ENCODE peak calls at places on chromosomes 6 and 20, in seven cellular contexts. One of them, this sample, is unnamed.

GRCh38 chr6:37288247-37288646 is 30.3 kb upstream of the TMEM217 start:
- DNase-seq in GM12878: no peak
- DNase-seq in H1: no peak
- DNase-seq in stomach: no peak
- DNase-seq in esophagus muscularis mucosa: no peak
- DNase-seq in K562: no peak
- DNase-seq in transverse colon: no peak
- DNase-seq in this sample: no peak

GRCh38 chr6:140380371-140381218 is 1006.1 kb upstream of the CITED2 start:
- DNase-seq in GM12878: no peak
- DNase-seq in H1: no peak
- DNase-seq in stomach: no peak
- DNase-seq in esophagus muscularis mucosa: no peak
- DNase-seq in K562: no peak
- DNase-seq in transverse colon: no peak
- DNase-seq in this sample: no peak

GRCh38 chr6:84762941-84763396 is 1.4 kb downstream of the TBX18 start:
- DNase-seq in GM12878: no peak
- DNase-seq in H1: no peak
- DNase-seq in stomach: no peak
- DNase-seq in esophagus muscularis mucosa: no peak
- DNase-seq in K562: peak
- DNase-seq in transverse colon: no peak
- DNase-seq in this sample: no peak

GRCh38 chr6:132818404-132819359 is 4.3 kb downstream of the RPS12 start:
- DNase-seq in GM12878: no peak
- DNase-seq in H1: no peak
- DNase-seq in stomach: no peak
- DNase-seq in esophagus muscularis mucosa: no peak
- DNase-seq in K562: no peak
- DNase-seq in transverse colon: no peak
- DNase-seq in this sample: no peak

GRCh38 chr20:38863024-38863851 is 57.7 kb downstream of the PPP1R16B start:
- DNase-seq in GM12878: peak
- DNase-seq in H1: no peak
- DNase-seq in stomach: no peak
- DNase-seq in esophagus muscularis mucosa: no peak
- DNase-seq in K562: peak
- DNase-seq in transverse colon: peak
- DNase-seq in this sample: no peak

GRCh38 chr6:30843611-30843998 is 40.7 kb upstream of the DDR1 start:
- DNase-seq in GM12878: no peak
- DNase-seq in H1: no peak
- DNase-seq in stomach: no peak
- DNase-seq in esophagus muscularis mucosa: no peak
- DNase-seq in K562: no peak
- DNase-seq in transverse colon: no peak
- DNase-seq in this sample: no peak

GRCh38 chr6:1094306-1094705 is 217.6 kb upstream of the FOXQ1 start:
- DNase-seq in GM12878: no peak
- DNase-seq in H1: no peak
- DNase-seq in stomach: no peak
- DNase-seq in esophagus muscularis mucosa: no peak
- DNase-seq in K562: no peak
- DNase-seq in transverse colon: no peak
- DNase-seq in this sample: no peak

GRCh38 chr6:105431226-105431625 is 28.3 kb upstream of the PREP start:
- DNase-seq in GM12878: no peak
- DNase-seq in H1: no peak
- DNase-seq in stomach: no peak
- DNase-seq in esophagus muscularis mucosa: no peak
- DNase-seq in K562: peak
- DNase-seq in transverse colon: no peak
- DNase-seq in this sample: no peak

GRCh38 chr6:67666177-67666964 is 968.7 kb upstream of the ADGRB3 start:
- DNase-seq in GM12878: no peak
- DNase-seq in H1: no peak
- DNase-seq in stomach: no peak
- DNase-seq in esophagus muscularis mucosa: no peak
- DNase-seq in K562: no peak
- DNase-seq in transverse colon: no peak
- DNase-seq in this sample: no peak

GRCh38 chr20:59664389-59665055 is 60.2 kb downstream of the PHACTR3 start:
- DNase-seq in GM12878: no peak
- DNase-seq in H1: no peak
- DNase-seq in stomach: no peak
- DNase-seq in esophagus muscularis mucosa: peak
- DNase-seq in K562: no peak
- DNase-seq in transverse colon: no peak
- DNase-seq in this sample: no peak

GRCh38 chr6:169906741-169907418 is 155.5 kb downstream of the ERMARD start:
- DNase-seq in GM12878: no peak
- DNase-seq in H1: no peak
- DNase-seq in stomach: no peak
- DNase-seq in esophagus muscularis mucosa: no peak
- DNase-seq in K562: no peak
- DNase-seq in transverse colon: no peak
- DNase-seq in this sample: peak

GRCh38 chr6:159716247-159717086 is 10.8 kb upstream of the WTAP start:
- DNase-seq in GM12878: no peak
- DNase-seq in H1: no peak
- DNase-seq in stomach: no peak
- DNase-seq in esophagus muscularis mucosa: peak
- DNase-seq in K562: no peak
- DNase-seq in transverse colon: no peak
- DNase-seq in this sample: peak
- TF ChIP-seq EP300 in GM12878: no peak
- TF ChIP-seq EP300 in H1: no peak
- TF ChIP-seq EP300 in stomach: peak
- TF ChIP-seq EP300 in esophagus muscularis mucosa: peak
- TF ChIP-seq EP300 in K562: no peak
- TF ChIP-seq EP300 in transverse colon: peak
- TF ChIP-seq EP300 in this sample: peak

GRCh38 chr20:3922983-3923339 is 33.8 kb downstream of the PANK2 start:
- DNase-seq in GM12878: no peak
- DNase-seq in H1: no peak
- DNase-seq in stomach: no peak
- DNase-seq in esophagus muscularis mucosa: no peak
- DNase-seq in K562: no peak
- DNase-seq in transverse colon: no peak
- DNase-seq in this sample: no peak

GRCh38 chr20:3925113-3925695 is 36.0 kb downstream of the PANK2 start:
- DNase-seq in GM12878: no peak
- DNase-seq in H1: no peak
- DNase-seq in stomach: no peak
- DNase-seq in esophagus muscularis mucosa: no peak
- DNase-seq in K562: no peak
- DNase-seq in transverse colon: no peak
- DNase-seq in this sample: no peak

GRCh38 chr20:3923818-3924217 is 34.6 kb downstream of the PANK2 start:
- DNase-seq in GM12878: no peak
- DNase-seq in H1: no peak
- DNase-seq in stomach: no peak
- DNase-seq in esophagus muscularis mucosa: no peak
- DNase-seq in K562: no peak
- DNase-seq in transverse colon: no peak
- DNase-seq in this sample: no peak

GRCh38 chr20:3925899-3926638 is 36.9 kb downstream of the PANK2 start:
- DNase-seq in GM12878: no peak
- DNase-seq in H1: no peak
- DNase-seq in stomach: no peak
- DNase-seq in esophagus muscularis mucosa: no peak
- DNase-seq in K562: no peak
- DNase-seq in transverse colon: no peak
- DNase-seq in this sample: no peak

DNA sequence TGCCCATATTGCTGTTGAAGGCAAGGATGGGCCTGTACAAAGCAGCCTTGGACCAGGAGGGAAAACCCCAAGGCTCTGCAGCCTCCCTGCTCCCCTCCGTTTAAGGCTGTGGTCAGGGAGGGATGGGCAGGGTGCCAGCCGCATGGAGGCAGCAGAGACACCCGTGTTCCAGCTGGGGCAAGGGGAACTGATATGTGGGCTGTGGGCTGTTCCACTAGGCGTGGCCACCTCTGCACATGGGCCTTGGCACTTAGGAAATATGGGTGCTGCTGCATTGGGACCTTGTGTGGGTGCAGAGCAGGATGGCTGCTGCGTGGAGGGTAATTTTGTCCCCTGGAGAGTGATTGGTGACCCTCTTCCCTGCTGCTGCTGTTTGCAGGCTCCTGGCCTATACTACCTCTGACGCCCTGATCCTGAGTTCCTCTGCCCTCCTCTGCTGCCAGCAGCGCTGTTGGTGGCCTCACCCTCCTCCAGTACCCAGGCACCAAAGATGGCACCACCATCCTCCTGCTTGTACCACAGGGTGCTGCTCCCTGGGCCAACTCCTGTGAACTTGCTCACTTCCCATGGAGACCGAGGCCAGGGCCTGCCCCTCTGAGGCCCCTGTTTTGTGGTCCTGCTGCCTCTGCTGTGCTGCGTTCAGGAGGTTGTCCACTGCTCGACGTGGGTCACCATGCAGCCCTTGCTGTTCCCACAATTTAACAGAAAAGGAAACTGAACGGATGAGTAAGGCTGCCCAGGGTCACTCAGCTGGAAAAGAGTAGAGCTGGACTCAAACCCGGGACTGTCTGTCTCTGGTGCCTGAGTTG is 35.3 kb downstream of the PANK2 start:
- DNase-seq in GM12878: no peak
- DNase-seq in H1: no peak
- DNase-seq in stomach: peak
- DNase-seq in esophagus muscularis mucosa: no peak
- DNase-seq in K562: no peak
- DNase-seq in transverse colon: no peak
- DNase-seq in this sample: no peak
- TF ChIP-seq POLR2AphosphoS5 in GM12878: peak
- TF ChIP-seq POLR2AphosphoS5 in H1: peak
- TF ChIP-seq POLR2AphosphoS5 in stomach: no peak
- TF ChIP-seq POLR2AphosphoS5 in esophagus muscularis mucosa: no peak
- TF ChIP-seq POLR2AphosphoS5 in K562: peak
- TF ChIP-seq POLR2AphosphoS5 in transverse colon: no peak
- TF ChIP-seq POLR2AphosphoS5 in this sample: no peak

DNA sequence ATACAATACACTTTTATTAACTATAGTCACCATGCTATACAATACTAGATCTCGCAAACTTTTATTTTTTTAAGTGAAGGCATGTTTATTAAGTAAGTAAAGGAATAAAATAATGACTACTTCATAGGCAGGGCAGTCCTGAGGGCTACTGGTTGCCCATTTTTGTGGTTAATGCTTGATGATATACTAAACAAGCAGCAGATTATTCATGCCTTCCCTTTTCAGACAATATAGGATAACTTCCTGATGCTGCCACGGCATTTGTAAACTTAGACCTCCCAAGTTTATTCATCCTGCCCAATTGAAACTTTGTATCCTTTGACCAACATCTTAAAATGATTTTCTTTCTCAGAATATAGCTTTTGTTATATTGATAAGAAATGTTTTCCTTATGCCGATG is 24.7 kb upstream of the HIVEP1 start:
- DNase-seq in GM12878: no peak
- DNase-seq in H1: no peak
- DNase-seq in stomach: no peak
- DNase-seq in esophagus muscularis mucosa: no peak
- DNase-seq in K562: no peak
- DNase-seq in transverse colon: no peak
- DNase-seq in this sample: no peak
- TF ChIP-seq EP300 in GM12878: no peak
- TF ChIP-seq EP300 in H1: no peak
- TF ChIP-seq EP300 in stomach: no peak
- TF ChIP-seq EP300 in esophagus muscularis mucosa: no peak
- TF ChIP-seq EP300 in K562: no peak
- TF ChIP-seq EP300 in transverse colon: no peak
- TF ChIP-seq EP300 in this sample: no peak

GRCh38 chr20:58596244-58597010 is 54.7 kb upstream of the STX16 start:
- DNase-seq in GM12878: no peak
- DNase-seq in H1: no peak
- DNase-seq in stomach: no peak
- DNase-seq in esophagus muscularis mucosa: no peak
- DNase-seq in K562: no peak
- DNase-seq in transverse colon: no peak
- DNase-seq in this sample: no peak

GRCh38 chr20:58599966-58600365 is 51.1 kb upstream of the STX16 start:
- DNase-seq in GM12878: no peak
- DNase-seq in H1: no peak
- DNase-seq in stomach: no peak
- DNase-seq in esophagus muscularis mucosa: no peak
- DNase-seq in K562: no peak
- DNase-seq in transverse colon: no peak
- DNase-seq in this sample: no peak

GRCh38 chr20:58598271-58599015 is 52.6 kb upstream of the STX16 start:
- DNase-seq in GM12878: no peak
- DNase-seq in H1: no peak
- DNase-seq in stomach: no peak
- DNase-seq in esophagus muscularis mucosa: no peak
- DNase-seq in K562: no peak
- DNase-seq in transverse colon: peak
- DNase-seq in this sample: peak

GRCh38 chr20:58595167-58595566 is 55.9 kb upstream of the STX16 start:
- DNase-seq in GM12878: no peak
- DNase-seq in H1: no peak
- DNase-seq in stomach: peak
- DNase-seq in esophagus muscularis mucosa: no peak
- DNase-seq in K562: no peak
- DNase-seq in transverse colon: no peak
- DNase-seq in this sample: no peak

GRCh38 chr20:58597021-58597940 is 53.8 kb upstream of the STX16 start:
- DNase-seq in GM12878: no peak
- DNase-seq in H1: no peak
- DNase-seq in stomach: no peak
- DNase-seq in esophagus muscularis mucosa: no peak
- DNase-seq in K562: no peak
- DNase-seq in transverse colon: peak
- DNase-seq in this sample: peak
- TF ChIP-seq POLR2AphosphoS5 in GM12878: no peak
- TF ChIP-seq POLR2AphosphoS5 in H1: no peak
- TF ChIP-seq POLR2AphosphoS5 in stomach: peak
- TF ChIP-seq POLR2AphosphoS5 in esophagus muscularis mucosa: peak
- TF ChIP-seq POLR2AphosphoS5 in K562: no peak
- TF ChIP-seq POLR2AphosphoS5 in transverse colon: peak
- TF ChIP-seq POLR2AphosphoS5 in this sample: no peak

DNA sequence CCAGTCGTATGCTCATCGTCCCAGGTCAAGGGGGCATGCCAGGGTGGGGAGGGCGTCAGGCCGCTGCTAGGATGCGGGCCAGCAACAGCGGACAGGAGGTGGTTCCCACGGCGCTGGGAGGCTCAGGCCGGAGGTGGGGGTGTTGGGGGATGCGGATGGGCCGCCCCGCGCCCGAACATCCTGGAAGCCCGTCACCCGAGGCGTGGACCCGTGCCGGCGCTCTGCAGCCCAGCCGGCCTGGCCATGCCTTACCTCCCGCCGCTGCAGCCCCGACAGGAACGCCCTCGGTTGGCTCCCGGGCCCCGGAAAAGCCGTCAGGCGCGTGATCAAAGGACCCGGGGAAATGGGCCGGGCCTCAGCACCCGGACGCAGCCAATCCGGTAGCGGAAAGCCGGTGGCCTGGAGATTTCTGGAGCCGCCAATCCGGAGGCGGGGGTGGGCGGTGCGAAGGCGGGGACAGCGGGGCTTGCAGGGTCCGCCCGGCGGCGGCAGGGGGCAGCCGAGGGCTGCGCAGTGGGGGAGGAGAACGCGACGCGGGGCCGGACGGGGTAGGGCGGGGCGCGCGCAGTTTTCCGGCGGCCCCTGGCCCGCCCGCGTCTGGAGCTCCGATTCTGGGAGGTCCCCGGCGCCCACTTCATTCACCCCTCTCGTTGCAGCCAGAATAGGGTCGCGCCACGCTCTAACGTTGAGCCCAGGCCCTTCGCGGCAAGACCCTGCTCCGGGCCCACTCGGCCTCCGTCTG is at the start of gene SMIM29:
- DNase-seq in GM12878: peak
- DNase-seq in H1: no peak
- DNase-seq in stomach: peak
- DNase-seq in esophagus muscularis mucosa: peak
- DNase-seq in K562: peak
- DNase-seq in transverse colon: peak
- DNase-seq in this sample: peak
- TF ChIP-seq EP300 in GM12878: no peak
- TF ChIP-seq EP300 in H1: no peak
- TF ChIP-seq EP300 in stomach: no peak
- TF ChIP-seq EP300 in esophagus muscularis mucosa: no peak
- TF ChIP-seq EP300 in K562: peak
- TF ChIP-seq EP300 in transverse colon: no peak
- TF ChIP-seq EP300 in this sample: peak

This sample was measured in sigmoid colon.